ENCODE peak calls at places on chromosomes 4 and X, in four cellular contexts. I is cardiac fibroblast, F is body of pancreas, Y is neural progenitor cell. L is an unnamed sample.

GRCh38 chr4:186204103-186204559 is 12.8 kb downstream of the CYP4V2 start:
- DNase-seq in I (no peak), F (peak), Y (no peak), L (peak)

GRCh38 chrX:29858714-29859113 is 356.6 kb upstream of the MAGEB2 start:
- DNase-seq in I (peak), F (no peak), Y (no peak), L (no peak)

GRCh38 chr4:33715996-33716395 is 2528.3 kb downstream of the ARAP2 start:
- DNase-seq in I (peak), F (no peak), Y (no peak), L (no peak)

GRCh38 chrX:119708936-119709335 is 16.0 kb upstream of the SEPTIN6 start:
- DNase-seq in I (peak), F (no peak), Y (no peak), L (no peak)

GRCh38 chr4:139605516-139605915 is 49.5 kb upstream of the SETD7 start:
- DNase-seq in I (no peak), F (no peak), Y (no peak), L (no peak)

GRCh38 chr4:186839122-186840037 is 115.7 kb upstream of the FAT1 start:
- DNase-seq in I (peak), F (peak), Y (no peak), L (no peak)

GRCh38 chrX:9848718-9849481 is 62.7 kb downstream of the SHROOM2 start:
- DNase-seq in I (no peak), F (peak), Y (no peak), L (no peak)

GRCh38 chrX:65740909-65741308 is 73.5 kb downstream of the MSN start:
- DNase-seq in I (no peak), F (no peak), Y (no peak), L (no peak)

DNA sequence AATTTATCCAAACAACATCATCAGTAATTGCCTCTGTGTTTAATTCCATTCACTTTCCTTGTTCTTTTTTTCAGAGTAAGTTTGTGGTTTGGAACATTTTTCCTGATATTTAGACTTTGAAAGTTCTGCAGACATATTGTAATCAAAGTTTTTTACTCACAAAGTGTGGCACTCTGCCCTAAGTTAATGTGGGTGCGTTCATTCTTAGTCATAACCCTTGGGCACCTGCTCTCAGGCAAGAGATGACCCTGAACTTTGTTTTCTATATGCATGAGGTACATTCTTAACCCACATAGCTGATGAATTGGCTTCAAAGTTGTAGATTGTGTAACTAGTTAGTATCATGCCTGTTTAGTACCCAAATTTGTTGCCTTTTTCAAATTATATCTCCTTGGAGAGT is 424.3 kb downstream of the GRXCR1 start:
- DNase-seq in I (peak), F (no peak), Y (no peak), L (no peak)
- H3K4me3 ChIP-seq in I (no peak), F (no peak), Y (no peak), L (no peak)

GRCh38 chr4:6309755-6310154 is 40.1 kb downstream of the WFS1 start:
- DNase-seq in I (no peak), F (no peak), Y (peak), L (no peak)
- H3K4me3 ChIP-seq in I (no peak), F (no peak), Y (peak), L (no peak)

GRCh38 chrX:77652095-77652494 is 133.9 kb downstream of the ATRX start:
- DNase-seq in I (no peak), F (no peak), Y (no peak), L (no peak)
- H3K4me3 ChIP-seq in I (no peak), F (no peak), Y (no peak), L (no peak)

DNA sequence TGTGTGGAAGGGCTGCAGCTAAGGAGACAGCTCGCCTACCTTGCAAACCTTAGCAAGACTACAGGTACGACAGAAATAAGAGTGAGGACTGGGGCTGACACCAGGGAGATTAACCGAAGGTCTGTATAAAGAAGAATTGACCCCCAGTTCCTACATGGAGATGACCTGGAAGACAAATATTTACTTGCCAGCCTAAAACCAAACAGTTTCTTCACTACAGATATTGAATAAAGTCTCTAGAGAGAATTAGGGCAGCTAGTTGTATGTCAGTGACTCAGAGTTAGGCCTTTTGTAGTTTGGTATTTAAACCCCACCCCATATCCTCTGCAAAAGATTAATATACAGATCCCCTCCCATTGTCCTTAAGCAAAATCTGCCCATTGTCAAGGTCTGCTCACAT is 28.1 kb upstream of the FRMPD3 start:
- DNase-seq in I (no peak), F (no peak), Y (no peak), L (no peak)
- H3K4me3 ChIP-seq in I (no peak), F (no peak), Y (no peak), L (no peak)

GRCh38 chrX:72238721-72239475 is at the start of gene ERCC6L:
- DNase-seq in I (peak), F (peak), Y (peak), L (peak)
- H3K4me3 ChIP-seq in I (peak), F (no peak), Y (peak), L (peak)

GRCh38 chr4:87073187-87073569 is 138.4 kb downstream of the AFF1 start:
- DNase-seq in I (peak), F (no peak), Y (no peak), L (no peak)
- H3K4me3 ChIP-seq in I (no peak), F (no peak), Y (no peak), L (peak)

DNA sequence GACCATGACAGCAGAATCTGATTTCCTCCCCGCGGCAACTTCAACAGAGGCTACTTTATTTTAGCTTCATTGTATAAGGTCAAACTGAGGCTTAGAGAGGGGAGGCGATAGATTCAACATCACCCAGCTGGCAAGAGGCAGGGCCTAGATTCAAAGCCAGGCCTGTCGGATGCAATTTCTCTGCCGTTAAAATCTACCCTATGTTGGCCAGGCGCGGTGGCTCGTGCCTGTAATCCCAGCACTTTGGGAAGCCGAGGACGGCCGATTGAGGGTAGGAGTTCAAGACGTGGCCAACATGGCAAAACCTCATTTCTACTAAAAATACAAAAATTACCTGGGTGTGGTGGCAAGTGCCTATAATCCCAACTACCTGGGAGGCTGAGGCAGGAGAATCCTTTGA is 182.2 kb downstream of the BCOR start:
- DNase-seq in I (no peak), F (no peak), Y (no peak), L (no peak)
- H3K4me3 ChIP-seq in I (no peak), F (no peak), Y (no peak), L (no peak)

GRCh38 chr4:8260656-8261111 is 8.9 kb upstream of the HTRA3 start:
- DNase-seq in I (peak), F (peak), Y (no peak), L (peak)
- H3K4me3 ChIP-seq in I (no peak), F (no peak), Y (no peak), L (no peak)

GRCh38 chr4:76744253-76744921 is 153.6 kb downstream of the SOWAHB start:
- DNase-seq in I (peak), F (no peak), Y (no peak), L (no peak)
- H3K4me3 ChIP-seq in I (no peak), F (no peak), Y (no peak), L (no peak)

L was measured in LNCaP clone FGC.